ENCODE peak calls at places on chromosomes 11 and 22, in seven cellular contexts. One of them, this sample, is unnamed.

GRCh38 chr22:24026733-24027132 is 15.6 kb downstream of the CABIN1 start:
- DNase-seq in neural crest cell: no peak
- DNase-seq in endothelial cell: no peak
- DNase-seq in SK-N-SH: peak
- DNase-seq in bronchial epithelial cell: no peak
- DNase-seq in retinal pigment epithelial cell: no peak
- DNase-seq in HFF-Myc: no peak
- DNase-seq in this sample: no peak

GRCh38 chr11:71936825-71937224 is 8.0 kb downstream of the RNF121 start:
- DNase-seq in bronchial epithelial cell: peak
- DNase-seq in endothelial cell: no peak
- DNase-seq in SK-N-SH: peak
- DNase-seq in neural crest cell: no peak
- DNase-seq in HFF-Myc: no peak
- DNase-seq in retinal pigment epithelial cell: no peak
- DNase-seq in this sample: no peak

GRCh38 chr22:41845380-41846267 is 12.7 kb downstream of the SREBF2 start:
- DNase-seq in retinal pigment epithelial cell: no peak
- DNase-seq in neural crest cell: no peak
- DNase-seq in bronchial epithelial cell: no peak
- DNase-seq in HFF-Myc: no peak
- DNase-seq in SK-N-SH: no peak
- DNase-seq in endothelial cell: no peak
- DNase-seq in this sample: no peak

GRCh38 chr11:132987936-132988335 is 544.4 kb downstream of the OPCML start:
- DNase-seq in SK-N-SH: no peak
- DNase-seq in endothelial cell: no peak
- DNase-seq in retinal pigment epithelial cell: no peak
- DNase-seq in bronchial epithelial cell: no peak
- DNase-seq in HFF-Myc: no peak
- DNase-seq in neural crest cell: no peak
- DNase-seq in this sample: no peak

GRCh38 chr11:30583505-30584280 is 2.5 kb downstream of the MPPED2 start:
- DNase-seq in endothelial cell: peak
- DNase-seq in retinal pigment epithelial cell: no peak
- DNase-seq in HFF-Myc: no peak
- DNase-seq in neural crest cell: no peak
- DNase-seq in bronchial epithelial cell: no peak
- DNase-seq in SK-N-SH: peak
- DNase-seq in this sample: no peak

GRCh38 chr11:89443366-89444303 is 47.5 kb downstream of the NOX4 start:
- DNase-seq in neural crest cell: no peak
- DNase-seq in endothelial cell: no peak
- DNase-seq in retinal pigment epithelial cell: peak
- DNase-seq in bronchial epithelial cell: no peak
- DNase-seq in SK-N-SH: peak
- DNase-seq in HFF-Myc: no peak
- DNase-seq in this sample: no peak

GRCh38 chr22:17407643-17408042 is 38.4 kb downstream of the CECR2 start:
- DNase-seq in HFF-Myc: no peak
- DNase-seq in bronchial epithelial cell: no peak
- DNase-seq in retinal pigment epithelial cell: no peak
- DNase-seq in endothelial cell: no peak
- DNase-seq in SK-N-SH: no peak
- DNase-seq in neural crest cell: no peak
- DNase-seq in this sample: no peak

GRCh38 chr11:2581931-2582435 is 117.8 kb downstream of the KCNQ1OT1 start:
- DNase-seq in retinal pigment epithelial cell: no peak
- DNase-seq in neural crest cell: no peak
- DNase-seq in HFF-Myc: no peak
- DNase-seq in bronchial epithelial cell: no peak
- DNase-seq in SK-N-SH: peak
- DNase-seq in endothelial cell: peak
- DNase-seq in this sample: peak

GRCh38 chr22:26547426-26547825 is 35.2 kb upstream of the TFIP11 start:
- DNase-seq in SK-N-SH: no peak
- DNase-seq in bronchial epithelial cell: peak
- DNase-seq in HFF-Myc: no peak
- DNase-seq in endothelial cell: no peak
- DNase-seq in retinal pigment epithelial cell: no peak
- DNase-seq in neural crest cell: no peak
- DNase-seq in this sample: no peak

GRCh38 chr11:33778682-33779081 is 4.4 kb upstream of the FBXO3 start:
- DNase-seq in HFF-Myc: peak
- DNase-seq in SK-N-SH: peak
- DNase-seq in neural crest cell: no peak
- DNase-seq in endothelial cell: no peak
- DNase-seq in bronchial epithelial cell: no peak
- DNase-seq in retinal pigment epithelial cell: peak
- DNase-seq in this sample: no peak

GRCh38 chr11:126158054-126158791 is 53.2 kb downstream of the RPUSD4 start:
- DNase-seq in retinal pigment epithelial cell: no peak
- DNase-seq in bronchial epithelial cell: no peak
- DNase-seq in endothelial cell: no peak
- DNase-seq in neural crest cell: no peak
- DNase-seq in HFF-Myc: no peak
- DNase-seq in SK-N-SH: no peak
- DNase-seq in this sample: no peak

GRCh38 chr11:4493480-4493818 is 11.0 kb downstream of the OR52K1 start:
- DNase-seq in SK-N-SH: no peak
- DNase-seq in retinal pigment epithelial cell: no peak
- DNase-seq in HFF-Myc: no peak
- DNase-seq in endothelial cell: no peak
- DNase-seq in neural crest cell: no peak
- DNase-seq in bronchial epithelial cell: no peak
- DNase-seq in this sample: no peak
- TF ChIP-seq CTCF in SK-N-SH: no peak
- TF ChIP-seq CTCF in retinal pigment epithelial cell: no peak
- TF ChIP-seq CTCF in HFF-Myc: peak
- TF ChIP-seq CTCF in endothelial cell: no peak
- TF ChIP-seq CTCF in neural crest cell: no peak
- TF ChIP-seq CTCF in bronchial epithelial cell: no peak
- TF ChIP-seq CTCF in this sample: peak

GRCh38 chr11:21142007-21142406 is 472.6 kb downstream of the NELL1 start:
- DNase-seq in SK-N-SH: peak
- DNase-seq in retinal pigment epithelial cell: no peak
- DNase-seq in bronchial epithelial cell: peak
- DNase-seq in endothelial cell: peak
- DNase-seq in HFF-Myc: no peak
- DNase-seq in neural crest cell: no peak
- DNase-seq in this sample: no peak
- TF ChIP-seq CTCF in SK-N-SH: no peak
- TF ChIP-seq CTCF in retinal pigment epithelial cell: no peak
- TF ChIP-seq CTCF in bronchial epithelial cell: peak
- TF ChIP-seq CTCF in endothelial cell: peak
- TF ChIP-seq CTCF in HFF-Myc: no peak
- TF ChIP-seq CTCF in neural crest cell: peak
- TF ChIP-seq CTCF in this sample: no peak

GRCh38 chr11:110478410-110478809 is 48.7 kb downstream of the FDX1 start:
- DNase-seq in retinal pigment epithelial cell: no peak
- DNase-seq in neural crest cell: peak
- DNase-seq in SK-N-SH: no peak
- DNase-seq in bronchial epithelial cell: no peak
- DNase-seq in endothelial cell: peak
- DNase-seq in HFF-Myc: no peak
- DNase-seq in this sample: no peak
- TF ChIP-seq CTCF in retinal pigment epithelial cell: peak
- TF ChIP-seq CTCF in neural crest cell: peak
- TF ChIP-seq CTCF in SK-N-SH: peak
- TF ChIP-seq CTCF in bronchial epithelial cell: peak
- TF ChIP-seq CTCF in endothelial cell: peak
- TF ChIP-seq CTCF in HFF-Myc: peak
- TF ChIP-seq CTCF in this sample: no peak

GRCh38 chr22:20438678-20439492 is 1.3 kb upstream of the SCARF2 start:
- DNase-seq in endothelial cell: no peak
- DNase-seq in retinal pigment epithelial cell: no peak
- DNase-seq in bronchial epithelial cell: no peak
- DNase-seq in SK-N-SH: peak
- DNase-seq in HFF-Myc: no peak
- DNase-seq in neural crest cell: no peak
- DNase-seq in this sample: no peak
- TF ChIP-seq CTCF in endothelial cell: no peak
- TF ChIP-seq CTCF in retinal pigment epithelial cell: peak
- TF ChIP-seq CTCF in bronchial epithelial cell: peak
- TF ChIP-seq CTCF in SK-N-SH: peak
- TF ChIP-seq CTCF in HFF-Myc: peak
- TF ChIP-seq CTCF in neural crest cell: no peak
- TF ChIP-seq CTCF in this sample: no peak

GRCh38 chr11:87020764-87021365 is 16.9 kb upstream of the TMEM135 start:
- DNase-seq in endothelial cell: no peak
- DNase-seq in retinal pigment epithelial cell: no peak
- DNase-seq in HFF-Myc: no peak
- DNase-seq in SK-N-SH: no peak
- DNase-seq in bronchial epithelial cell: peak
- DNase-seq in neural crest cell: no peak
- DNase-seq in this sample: no peak
- TF ChIP-seq CTCF in endothelial cell: no peak
- TF ChIP-seq CTCF in retinal pigment epithelial cell: no peak
- TF ChIP-seq CTCF in HFF-Myc: no peak
- TF ChIP-seq CTCF in SK-N-SH: no peak
- TF ChIP-seq CTCF in bronchial epithelial cell: no peak
- TF ChIP-seq CTCF in neural crest cell: no peak
- TF ChIP-seq CTCF in this sample: no peak

GRCh38 chr11:12961615-12962014 is 47.5 kb upstream of the RASSF10 start:
- DNase-seq in retinal pigment epithelial cell: no peak
- DNase-seq in HFF-Myc: no peak
- DNase-seq in endothelial cell: no peak
- DNase-seq in SK-N-SH: peak
- DNase-seq in neural crest cell: no peak
- DNase-seq in bronchial epithelial cell: no peak
- DNase-seq in this sample: no peak
- TF ChIP-seq CTCF in retinal pigment epithelial cell: no peak
- TF ChIP-seq CTCF in HFF-Myc: peak
- TF ChIP-seq CTCF in endothelial cell: no peak
- TF ChIP-seq CTCF in SK-N-SH: peak
- TF ChIP-seq CTCF in neural crest cell: no peak
- TF ChIP-seq CTCF in bronchial epithelial cell: no peak
- TF ChIP-seq CTCF in this sample: no peak

GRCh38 chr11:44305149-44305642 is 4.7 kb downstream of the ALX4 start:
- DNase-seq in HFF-Myc: no peak
- DNase-seq in neural crest cell: no peak
- DNase-seq in bronchial epithelial cell: no peak
- DNase-seq in SK-N-SH: no peak
- DNase-seq in retinal pigment epithelial cell: no peak
- DNase-seq in endothelial cell: no peak
- DNase-seq in this sample: no peak
- TF ChIP-seq CTCF in HFF-Myc: no peak
- TF ChIP-seq CTCF in neural crest cell: no peak
- TF ChIP-seq CTCF in bronchial epithelial cell: no peak
- TF ChIP-seq CTCF in SK-N-SH: no peak
- TF ChIP-seq CTCF in retinal pigment epithelial cell: no peak
- TF ChIP-seq CTCF in endothelial cell: no peak
- TF ChIP-seq CTCF in this sample: no peak